ENCODE peak calls at places on chromosomes 7 and 10, in eight cellular contexts. G, R, F, J, E, N, O and Y are unnamed samples.

GRCh38 chr10:86988501-86988900 is 20.2 kb downstream of the ADIRF start:
- DNase-seq in R (no peak), N (no peak), F (no peak), J (no peak), O (no peak), G (no peak), E (no peak), Y (no peak)

GRCh38 chr7:501526-501925 is 18.1 kb downstream of the PDGFA start:
- DNase-seq in N (no peak), F (no peak), E (no peak), O (no peak), R (no peak), G (no peak), J (peak; percentile 18), Y (no peak)

GRCh38 chr7:26510226-26510957 is 218.7 kb downstream of the SNX10 start:
- DNase-seq in O (no peak), F (no peak), G (no peak), R (no peak), E (no peak), N (no peak), J (no peak), Y (no peak)

GRCh38 chr10:132882481-132882951 is 59.9 kb downstream of the CFAP46 start:
- DNase-seq in E (no peak), J (no peak), O (no peak), N (no peak), F (peak; percentile 56), R (no peak), G (no peak), Y (no peak)

GRCh38 chr7:17184805-17185689 is 113.4 kb upstream of the AHR start:
- DNase-seq in E (no peak), N (no peak), R (no peak), F (no peak), O (peak; percentile 42), G (no peak), J (no peak), Y (no peak)

GRCh38 chr10:104614245-104614831 is 26.8 kb upstream of the SORCS3 start:
- DNase-seq in E (peak; percentile 14), O (no peak), N (peak; percentile 47), G (peak; percentile 43), R (peak; percentile 5), F (peak; percentile 64), J (no peak), Y (peak; percentile 52)

GRCh38 chr10:106863549-106863948 is 301.0 kb downstream of the SORCS1 start:
- DNase-seq in N (peak; percentile 12), R (no peak), G (no peak), E (no peak), F (no peak), O (no peak), J (no peak), Y (no peak)

GRCh38 chr7:51324206-51324884 is 7.7 kb upstream of the COBL start:
- DNase-seq in O (no peak), R (no peak), E (no peak), G (no peak), J (peak; percentile 79), F (no peak), N (no peak), Y (no peak)

GRCh38 chr10:6766061-6766460 is 186.0 kb upstream of the PRKCQ start:
- DNase-seq in G (no peak), F (no peak), R (no peak), J (no peak), N (no peak), E (no peak), O (peak; percentile 38), Y (no peak)

GRCh38 chr10:116729243-116729642 is 13.1 kb downstream of the HSPA12A start:
- DNase-seq in F (no peak), R (no peak), G (no peak), N (no peak), J (no peak), E (no peak), O (no peak), Y (no peak)

GRCh38 chr7:45597286-45597984 is 23.3 kb downstream of the ADCY1 start:
- DNase-seq in E (no peak), N (no peak), G (peak; percentile 18), J (no peak), R (no peak), F (peak; percentile 36), O (no peak), Y (no peak)

GRCh38 chr10:97713351-97713827 is at the start of gene MARVELD1:
- DNase-seq in J (peak; percentile 78), F (no peak), E (peak; percentile 60), R (no peak), N (peak; percentile 51), O (peak; percentile 62), G (no peak), Y (peak; percentile 91)

GRCh38 chr7:150974468-150975391 is 3.4 kb downstream of the KCNH2 start:
- DNase-seq in R (peak; percentile 67), J (peak; percentile 88), E (peak; percentile 69), N (peak; percentile 94), F (peak; percentile 93), G (peak; percentile 83), O (peak; percentile 1), Y (peak; percentile 82)

GRCh38 chr10:115950320-115950719 is 322.7 kb downstream of the GFRA1 start:
- DNase-seq in N (no peak), F (no peak), G (no peak), R (no peak), O (no peak), E (no peak), J (no peak), Y (no peak)

GRCh38 chr7:132255898-132256297 is 320.4 kb downstream of the PLXNA4 start:
- DNase-seq in J (no peak), R (no peak), E (peak; percentile 26), O (no peak), F (no peak), G (no peak), N (no peak), Y (peak; percentile 63)

GRCh38 chr10:101217450-101218281 is 11.6 kb downstream of the LBX1 start:
- DNase-seq in F (peak; percentile 68), R (no peak), N (peak; percentile 34), E (no peak), O (no peak), G (no peak), J (peak; percentile 59), Y (peak; percentile 88)

GRCh38 chr7:50370884-50371283 is 66.4 kb downstream of the IKZF1 start:
- DNase-seq in F (no peak), N (no peak), O (no peak), G (no peak), R (no peak), E (no peak), J (no peak), Y (no peak)

GRCh38 chr10:78342787-78343186 is 309.1 kb downstream of the RPS24 start:
- DNase-seq in G (no peak), F (peak; percentile 27), J (no peak), R (no peak), O (no peak), E (no peak), N (no peak), Y (no peak)

GRCh38 chr7:28627869-28628268 is 215.6 kb downstream of the CREB5 start:
- DNase-seq in G (no peak), O (no peak), R (no peak), N (no peak), E (no peak), F (no peak), J (no peak), Y (no peak)